ENCODE peak calls at places on chromosomes 12 and 14, in five cellular contexts. One of them, this sample, is unnamed.

GRCh38 chr14:82710257-82710841 is 1176.7 kb upstream of the SEL1L start:
- DNase-seq in left cardiac atrium: peak
- DNase-seq in body of pancreas: peak
- DNase-seq in lower lobe of right lung: peak
- DNase-seq in DMS53: peak
- DNase-seq in this sample: peak

GRCh38 chr12:26732010-26732908 is 100.7 kb downstream of the ITPR2 start:
- DNase-seq in DMS53: no peak
- DNase-seq in left cardiac atrium: no peak
- DNase-seq in lower lobe of right lung: no peak
- DNase-seq in body of pancreas: no peak
- DNase-seq in this sample: no peak

GRCh38 chr12:51589557-51590176 is 1.4 kb upstream of the SCN8A start:
- DNase-seq in DMS53: no peak
- DNase-seq in left cardiac atrium: no peak
- DNase-seq in body of pancreas: no peak
- DNase-seq in lower lobe of right lung: no peak
- DNase-seq in this sample: no peak

GRCh38 chr14:20652996-20653975 is 11.8 kb upstream of the OR6S1 start:
- DNase-seq in DMS53: no peak
- DNase-seq in left cardiac atrium: no peak
- DNase-seq in body of pancreas: peak
- DNase-seq in lower lobe of right lung: no peak
- DNase-seq in this sample: peak

GRCh38 chr14:28057286-28058011 is 709.1 kb upstream of the FOXG1 start:
- DNase-seq in lower lobe of right lung: no peak
- DNase-seq in body of pancreas: no peak
- DNase-seq in DMS53: no peak
- DNase-seq in left cardiac atrium: no peak
- DNase-seq in this sample: no peak

GRCh38 chr12:51788876-51789275 is 59.6 kb downstream of the FIGNL2 start:
- DNase-seq in lower lobe of right lung: no peak
- DNase-seq in DMS53: no peak
- DNase-seq in body of pancreas: no peak
- DNase-seq in left cardiac atrium: no peak
- DNase-seq in this sample: no peak

GRCh38 chr14:55272922-55273321 is 1.7 kb downstream of the FBXO34 start:
- DNase-seq in body of pancreas: no peak
- DNase-seq in lower lobe of right lung: no peak
- DNase-seq in DMS53: no peak
- DNase-seq in left cardiac atrium: no peak
- DNase-seq in this sample: no peak

GRCh38 chr12:29756741-29757390 is 26.9 kb downstream of the TMTC1 start:
- DNase-seq in DMS53: no peak
- DNase-seq in left cardiac atrium: no peak
- DNase-seq in body of pancreas: no peak
- DNase-seq in lower lobe of right lung: no peak
- DNase-seq in this sample: no peak

GRCh38 chr12:123744836-123745235 is 17.3 kb upstream of the DNAH10 start:
- DNase-seq in body of pancreas: no peak
- DNase-seq in left cardiac atrium: no peak
- DNase-seq in lower lobe of right lung: no peak
- DNase-seq in DMS53: no peak
- DNase-seq in this sample: no peak

GRCh38 chr12:6827982-6828670 is at the start of gene P3H3:
- DNase-seq in DMS53: peak
- DNase-seq in body of pancreas: no peak
- DNase-seq in left cardiac atrium: peak
- DNase-seq in lower lobe of right lung: no peak
- DNase-seq in this sample: no peak

GRCh38 chr14:35380794-35381193 is 23.8 kb downstream of the NFKBIA start:
- DNase-seq in left cardiac atrium: no peak
- DNase-seq in DMS53: no peak
- DNase-seq in body of pancreas: no peak
- DNase-seq in lower lobe of right lung: no peak
- DNase-seq in this sample: no peak

GRCh38 chr14:92252291-92252690 is 70.7 kb upstream of the SLC24A4 start:
- DNase-seq in lower lobe of right lung: no peak
- DNase-seq in body of pancreas: no peak
- DNase-seq in DMS53: no peak
- DNase-seq in left cardiac atrium: no peak
- DNase-seq in this sample: no peak